ENCODE peak calls at places on chromosomes 6 and 20, in ten cellular contexts. One of them, this sample, is unnamed.

GRCh38 chr6:15668918-15669317 is 6.1 kb upstream of the DTNBP1 start:
- DNase-seq in neural crest cell: no peak
- DNase-seq in fibroblast of pulmonary artery: no peak
- DNase-seq in PC-9: no peak
- DNase-seq in lower lobe of right lung: no peak
- DNase-seq in endothelial cell: no peak
- DNase-seq in adrenal gland: no peak
- DNase-seq in HFFc6: no peak
- DNase-seq in glutamatergic neuron: no peak
- DNase-seq in left ventricle myocardium inferior: no peak
- DNase-seq in this sample: no peak

GRCh38 chr6:143410859-143411270 is 39.6 kb downstream of the ADAT2 start:
- DNase-seq in fibroblast of pulmonary artery: no peak
- DNase-seq in glutamatergic neuron: no peak
- DNase-seq in left ventricle myocardium inferior: no peak
- DNase-seq in PC-9: no peak
- DNase-seq in lower lobe of right lung: no peak
- DNase-seq in neural crest cell: no peak
- DNase-seq in adrenal gland: no peak
- DNase-seq in endothelial cell: no peak
- DNase-seq in HFFc6: peak; percentile 67
- DNase-seq in this sample: peak; percentile 70

GRCh38 chr6:62452586-62452985 is 166.6 kb upstream of the KHDRBS2 start:
- DNase-seq in endothelial cell: no peak
- DNase-seq in glutamatergic neuron: no peak
- DNase-seq in adrenal gland: no peak
- DNase-seq in fibroblast of pulmonary artery: no peak
- DNase-seq in lower lobe of right lung: no peak
- DNase-seq in HFFc6: no peak
- DNase-seq in left ventricle myocardium inferior: no peak
- DNase-seq in neural crest cell: no peak
- DNase-seq in PC-9: no peak
- DNase-seq in this sample: no peak

GRCh38 chr6:142444800-142445405 is 143.1 kb downstream of the ADGRG6 start:
- DNase-seq in fibroblast of pulmonary artery: no peak
- DNase-seq in lower lobe of right lung: no peak
- DNase-seq in left ventricle myocardium inferior: no peak
- DNase-seq in neural crest cell: no peak
- DNase-seq in adrenal gland: no peak
- DNase-seq in PC-9: no peak
- DNase-seq in endothelial cell: no peak
- DNase-seq in HFFc6: no peak
- DNase-seq in glutamatergic neuron: no peak
- DNase-seq in this sample: no peak

GRCh38 chr20:43533060-43533459 is 25.6 kb downstream of the L3MBTL1 start:
- DNase-seq in fibroblast of pulmonary artery: no peak
- DNase-seq in left ventricle myocardium inferior: no peak
- DNase-seq in adrenal gland: no peak
- DNase-seq in lower lobe of right lung: no peak
- DNase-seq in endothelial cell: no peak
- DNase-seq in neural crest cell: no peak
- DNase-seq in glutamatergic neuron: no peak
- DNase-seq in HFFc6: peak; percentile 18
- DNase-seq in PC-9: no peak
- DNase-seq in this sample: peak; percentile 41

GRCh38 chr20:7770578-7770977 is 169.7 kb downstream of the HAO1 start:
- DNase-seq in endothelial cell: no peak
- DNase-seq in left ventricle myocardium inferior: no peak
- DNase-seq in lower lobe of right lung: no peak
- DNase-seq in adrenal gland: no peak
- DNase-seq in glutamatergic neuron: no peak
- DNase-seq in neural crest cell: no peak
- DNase-seq in PC-9: no peak
- DNase-seq in fibroblast of pulmonary artery: peak; percentile 18
- DNase-seq in HFFc6: no peak
- DNase-seq in this sample: no peak

GRCh38 chr6:165843121-165843520 is 180.1 kb upstream of the PDE10A start:
- DNase-seq in fibroblast of pulmonary artery: no peak
- DNase-seq in adrenal gland: no peak
- DNase-seq in left ventricle myocardium inferior: no peak
- DNase-seq in endothelial cell: no peak
- DNase-seq in PC-9: no peak
- DNase-seq in lower lobe of right lung: no peak
- DNase-seq in HFFc6: no peak
- DNase-seq in glutamatergic neuron: no peak
- DNase-seq in neural crest cell: no peak
- DNase-seq in this sample: no peak

GRCh38 chr20:56373942-56374341 is 15.2 kb downstream of the FAM210B start:
- DNase-seq in HFFc6: peak; percentile 97
- DNase-seq in lower lobe of right lung: no peak
- DNase-seq in left ventricle myocardium inferior: no peak
- DNase-seq in neural crest cell: no peak
- DNase-seq in fibroblast of pulmonary artery: peak; percentile 97
- DNase-seq in adrenal gland: no peak
- DNase-seq in PC-9: no peak
- DNase-seq in endothelial cell: no peak
- DNase-seq in glutamatergic neuron: no peak
- DNase-seq in this sample: peak; percentile 93

GRCh38 chr6:14966111-14966901 is 279.6 kb upstream of the JARID2 start:
- DNase-seq in HFFc6: no peak
- DNase-seq in PC-9: no peak
- DNase-seq in fibroblast of pulmonary artery: no peak
- DNase-seq in endothelial cell: no peak
- DNase-seq in lower lobe of right lung: no peak
- DNase-seq in adrenal gland: no peak
- DNase-seq in neural crest cell: no peak
- DNase-seq in glutamatergic neuron: no peak
- DNase-seq in left ventricle myocardium inferior: no peak
- DNase-seq in this sample: peak; percentile 12

GRCh38 chr6:122014961-122015360 is 384.5 kb upstream of the HSF2 start:
- DNase-seq in adrenal gland: no peak
- DNase-seq in PC-9: no peak
- DNase-seq in left ventricle myocardium inferior: no peak
- DNase-seq in endothelial cell: no peak
- DNase-seq in fibroblast of pulmonary artery: peak; percentile 18
- DNase-seq in HFFc6: peak; percentile 78
- DNase-seq in neural crest cell: no peak
- DNase-seq in glutamatergic neuron: no peak
- DNase-seq in lower lobe of right lung: no peak
- DNase-seq in this sample: peak; percentile 32

GRCh38 chr20:41234546-41234945 is 83.0 kb downstream of the ZHX3 start:
- DNase-seq in neural crest cell: no peak
- DNase-seq in left ventricle myocardium inferior: peak; percentile 30
- DNase-seq in lower lobe of right lung: no peak
- DNase-seq in PC-9: no peak
- DNase-seq in fibroblast of pulmonary artery: no peak
- DNase-seq in glutamatergic neuron: no peak
- DNase-seq in endothelial cell: no peak
- DNase-seq in adrenal gland: peak; percentile 38
- DNase-seq in HFFc6: no peak
- DNase-seq in this sample: no peak

GRCh38 chr6:31094389-31094881 is 17.9 kb downstream of the C6orf15 start:
- DNase-seq in glutamatergic neuron: no peak
- DNase-seq in adrenal gland: no peak
- DNase-seq in left ventricle myocardium inferior: no peak
- DNase-seq in fibroblast of pulmonary artery: peak; percentile 48
- DNase-seq in HFFc6: no peak
- DNase-seq in endothelial cell: no peak
- DNase-seq in PC-9: peak; percentile 31
- DNase-seq in neural crest cell: no peak
- DNase-seq in lower lobe of right lung: no peak
- DNase-seq in this sample: peak; percentile 30

GRCh38 chr6:53530346-53530745 is 14.6 kb downstream of the GCLC start:
- DNase-seq in neural crest cell: no peak
- DNase-seq in adrenal gland: no peak
- DNase-seq in lower lobe of right lung: no peak
- DNase-seq in left ventricle myocardium inferior: peak; percentile 37
- DNase-seq in fibroblast of pulmonary artery: peak; percentile 8
- DNase-seq in PC-9: no peak
- DNase-seq in HFFc6: no peak
- DNase-seq in endothelial cell: no peak
- DNase-seq in glutamatergic neuron: no peak
- DNase-seq in this sample: peak; percentile 33

GRCh38 chr20:43680976-43681375 is 14.1 kb downstream of the MYBL2 start:
- DNase-seq in left ventricle myocardium inferior: no peak
- DNase-seq in endothelial cell: no peak
- DNase-seq in neural crest cell: no peak
- DNase-seq in glutamatergic neuron: no peak
- DNase-seq in PC-9: no peak
- DNase-seq in fibroblast of pulmonary artery: no peak
- DNase-seq in adrenal gland: no peak
- DNase-seq in lower lobe of right lung: no peak
- DNase-seq in HFFc6: no peak
- DNase-seq in this sample: peak; percentile 47

GRCh38 chr6:51001399-51001798 is 182.7 kb downstream of the TFAP2B start:
- DNase-seq in neural crest cell: no peak
- DNase-seq in glutamatergic neuron: no peak
- DNase-seq in left ventricle myocardium inferior: no peak
- DNase-seq in fibroblast of pulmonary artery: no peak
- DNase-seq in PC-9: no peak
- DNase-seq in adrenal gland: no peak
- DNase-seq in endothelial cell: no peak
- DNase-seq in lower lobe of right lung: no peak
- DNase-seq in HFFc6: no peak
- DNase-seq in this sample: no peak

GRCh38 chr20:57540889-57541288 is 15.9 kb upstream of the CTCFL start:
- DNase-seq in fibroblast of pulmonary artery: no peak
- DNase-seq in neural crest cell: no peak
- DNase-seq in adrenal gland: no peak
- DNase-seq in HFFc6: no peak
- DNase-seq in PC-9: no peak
- DNase-seq in lower lobe of right lung: no peak
- DNase-seq in glutamatergic neuron: no peak
- DNase-seq in left ventricle myocardium inferior: no peak
- DNase-seq in endothelial cell: no peak
- DNase-seq in this sample: no peak

GRCh38 chr6:141562181-141562800 is 570.4 kb upstream of the GJE1 start:
- DNase-seq in neural crest cell: peak; percentile 12
- DNase-seq in fibroblast of pulmonary artery: no peak
- DNase-seq in lower lobe of right lung: peak; percentile 42
- DNase-seq in glutamatergic neuron: peak; percentile 45
- DNase-seq in HFFc6: no peak
- DNase-seq in left ventricle myocardium inferior: peak; percentile 29
- DNase-seq in PC-9: no peak
- DNase-seq in adrenal gland: peak; percentile 26
- DNase-seq in endothelial cell: peak; percentile 61
- DNase-seq in this sample: no peak

GRCh38 chr6:29552512-29553051 is 7.0 kb downstream of the UBD start:
- DNase-seq in left ventricle myocardium inferior: no peak
- DNase-seq in fibroblast of pulmonary artery: peak; percentile 81
- DNase-seq in adrenal gland: no peak
- DNase-seq in HFFc6: peak; percentile 69
- DNase-seq in neural crest cell: no peak
- DNase-seq in PC-9: no peak
- DNase-seq in endothelial cell: no peak
- DNase-seq in glutamatergic neuron: no peak
- DNase-seq in lower lobe of right lung: no peak
- DNase-seq in this sample: peak; percentile 72

DNA sequence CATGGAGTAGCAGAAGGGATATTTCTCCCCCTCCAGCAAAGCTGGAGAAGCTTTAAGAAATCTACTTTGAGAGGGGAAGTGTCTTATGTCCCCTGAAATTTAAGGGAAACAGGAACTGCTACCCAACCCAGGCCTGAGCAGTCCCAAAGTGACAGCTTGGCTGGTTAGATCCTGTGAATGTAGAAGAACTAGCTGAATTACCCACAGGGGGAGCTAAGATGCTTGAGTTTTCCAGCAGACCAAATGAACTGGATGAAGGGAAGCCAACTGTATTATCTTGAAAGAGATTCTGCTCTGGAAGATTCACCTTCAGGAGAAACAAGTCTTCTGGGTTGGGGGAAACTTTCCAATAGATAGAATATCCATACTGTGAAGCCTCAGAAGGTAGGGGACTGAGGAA is 303.3 kb upstream of the MMS22L start:
- DNase-seq in glutamatergic neuron: no peak
- DNase-seq in neural crest cell: no peak
- DNase-seq in PC-9: no peak
- DNase-seq in lower lobe of right lung: no peak
- DNase-seq in fibroblast of pulmonary artery: peak; percentile 1
- DNase-seq in HFFc6: no peak
- DNase-seq in endothelial cell: peak; percentile 8
- DNase-seq in left ventricle myocardium inferior: no peak
- DNase-seq in adrenal gland: no peak
- DNase-seq in this sample: peak; percentile 1
- TF ChIP-seq CTCF in glutamatergic neuron: no peak
- TF ChIP-seq CTCF in neural crest cell: peak; percentile 44
- TF ChIP-seq CTCF in PC-9: no peak
- TF ChIP-seq CTCF in lower lobe of right lung: no peak
- TF ChIP-seq CTCF in fibroblast of pulmonary artery: no peak
- TF ChIP-seq CTCF in HFFc6: no peak
- TF ChIP-seq CTCF in endothelial cell: peak; percentile 9
- TF ChIP-seq CTCF in left ventricle myocardium inferior: peak; percentile 43
- TF ChIP-seq CTCF in adrenal gland: no peak
- TF ChIP-seq CTCF in this sample: no peak

GRCh38 chr20:62571667-62572344 is 70.5 kb upstream of the SLCO4A1 start:
- DNase-seq in glutamatergic neuron: no peak
- DNase-seq in endothelial cell: no peak
- DNase-seq in adrenal gland: no peak
- DNase-seq in HFFc6: no peak
- DNase-seq in lower lobe of right lung: no peak
- DNase-seq in neural crest cell: no peak
- DNase-seq in PC-9: no peak
- DNase-seq in left ventricle myocardium inferior: no peak
- DNase-seq in fibroblast of pulmonary artery: no peak
- DNase-seq in this sample: no peak
- TF ChIP-seq CTCF in glutamatergic neuron: no peak
- TF ChIP-seq CTCF in endothelial cell: no peak
- TF ChIP-seq CTCF in adrenal gland: no peak
- TF ChIP-seq CTCF in HFFc6: no peak
- TF ChIP-seq CTCF in lower lobe of right lung: no peak
- TF ChIP-seq CTCF in neural crest cell: peak; percentile 12
- TF ChIP-seq CTCF in PC-9: no peak
- TF ChIP-seq CTCF in left ventricle myocardium inferior: no peak
- TF ChIP-seq CTCF in fibroblast of pulmonary artery: no peak
- TF ChIP-seq CTCF in this sample: no peak

GRCh38 chr6:36839819-36840379 is 655 bp upstream of the CPNE5 start:
- DNase-seq in adrenal gland: peak; percentile 46
- DNase-seq in fibroblast of pulmonary artery: no peak
- DNase-seq in lower lobe of right lung: peak; percentile 52
- DNase-seq in left ventricle myocardium inferior: peak; percentile 67
- DNase-seq in PC-9: peak; percentile 31
- DNase-seq in HFFc6: no peak
- DNase-seq in glutamatergic neuron: peak; percentile 74
- DNase-seq in endothelial cell: peak; percentile 69
- DNase-seq in neural crest cell: peak; percentile 51
- DNase-seq in this sample: peak; percentile 16
- TF ChIP-seq CTCF in adrenal gland: no peak
- TF ChIP-seq CTCF in fibroblast of pulmonary artery: no peak
- TF ChIP-seq CTCF in lower lobe of right lung: peak; percentile 29
- TF ChIP-seq CTCF in left ventricle myocardium inferior: peak; percentile 49
- TF ChIP-seq CTCF in PC-9: no peak
- TF ChIP-seq CTCF in HFFc6: peak; percentile 55
- TF ChIP-seq CTCF in glutamatergic neuron: peak; percentile 27
- TF ChIP-seq CTCF in endothelial cell: peak; percentile 25
- TF ChIP-seq CTCF in neural crest cell: peak; percentile 42
- TF ChIP-seq CTCF in this sample: no peak

GRCh38 chr20:39289316-39289715 is 327.2 kb downstream of the DHX35 start:
- DNase-seq in endothelial cell: no peak
- DNase-seq in HFFc6: no peak
- DNase-seq in neural crest cell: no peak
- DNase-seq in fibroblast of pulmonary artery: no peak
- DNase-seq in lower lobe of right lung: no peak
- DNase-seq in glutamatergic neuron: no peak
- DNase-seq in PC-9: no peak
- DNase-seq in left ventricle myocardium inferior: no peak
- DNase-seq in adrenal gland: no peak
- DNase-seq in this sample: no peak
- TF ChIP-seq CTCF in endothelial cell: peak; percentile 20
- TF ChIP-seq CTCF in HFFc6: no peak
- TF ChIP-seq CTCF in neural crest cell: peak; percentile 45
- TF ChIP-seq CTCF in fibroblast of pulmonary artery: no peak
- TF ChIP-seq CTCF in lower lobe of right lung: peak; percentile 16
- TF ChIP-seq CTCF in glutamatergic neuron: no peak
- TF ChIP-seq CTCF in PC-9: peak; percentile 35
- TF ChIP-seq CTCF in left ventricle myocardium inferior: peak; percentile 26
- TF ChIP-seq CTCF in adrenal gland: peak; percentile 25
- TF ChIP-seq CTCF in this sample: no peak

This sample was measured in fibroblast of the aortic adventitia.